ENCODE peak calls at places on chromosomes 6 and 20, in nine cellular contexts. One of them, this sample, is unnamed.
A peak's percentile ranks its signal among the peaks of the same experiment; 100 is the strongest.

GRCh38 chr6:22306741-22307466 is 10.1 kb upstream of the PRL start:
- DNase-seq in Right ventricle myocardium superior: no peak
- DNase-seq in prostate gland: no peak
- DNase-seq in WTC11: no peak
- DNase-seq in ascending aorta: no peak
- DNase-seq in endodermal cell: no peak
- DNase-seq in heart right ventricle: no peak
- DNase-seq in LoVo: no peak
- DNase-seq in mesendoderm: peak; percentile 70
- DNase-seq in this sample: no peak

GRCh38 chr6:9502991-9503761 is 911.7 kb downstream of the TFAP2A start:
- DNase-seq in Right ventricle myocardium superior: no peak
- DNase-seq in WTC11: no peak
- DNase-seq in prostate gland: no peak
- DNase-seq in heart right ventricle: no peak
- DNase-seq in mesendoderm: peak; percentile 58
- DNase-seq in endodermal cell: no peak
- DNase-seq in ascending aorta: no peak
- DNase-seq in LoVo: no peak
- DNase-seq in this sample: peak; percentile 42

GRCh38 chr6:82248233-82248735 is 740 bp upstream of the IBTK start:
- DNase-seq in heart right ventricle: no peak
- DNase-seq in endodermal cell: no peak
- DNase-seq in ascending aorta: no peak
- DNase-seq in WTC11: no peak
- DNase-seq in prostate gland: peak; percentile 8
- DNase-seq in Right ventricle myocardium superior: no peak
- DNase-seq in mesendoderm: peak; percentile 75
- DNase-seq in LoVo: peak; percentile 87
- DNase-seq in this sample: peak; percentile 94

GRCh38 chr6:7311920-7312615 is 931 bp downstream of the SSR1 start:
- DNase-seq in prostate gland: no peak
- DNase-seq in mesendoderm: peak; percentile 42
- DNase-seq in heart right ventricle: no peak
- DNase-seq in endodermal cell: no peak
- DNase-seq in WTC11: no peak
- DNase-seq in Right ventricle myocardium superior: no peak
- DNase-seq in LoVo: no peak
- DNase-seq in ascending aorta: no peak
- DNase-seq in this sample: no peak

GRCh38 chr6:126797981-126798380 is 320.5 kb upstream of the RSPO3 start:
- DNase-seq in Right ventricle myocardium superior: no peak
- DNase-seq in prostate gland: no peak
- DNase-seq in LoVo: no peak
- DNase-seq in heart right ventricle: no peak
- DNase-seq in ascending aorta: no peak
- DNase-seq in WTC11: no peak
- DNase-seq in mesendoderm: no peak
- DNase-seq in endodermal cell: no peak
- DNase-seq in this sample: no peak

GRCh38 chr6:32908897-32909296 is 31.9 kb downstream of the HLA-DMB start:
- DNase-seq in LoVo: no peak
- DNase-seq in mesendoderm: no peak
- DNase-seq in endodermal cell: no peak
- DNase-seq in prostate gland: no peak
- DNase-seq in Right ventricle myocardium superior: no peak
- DNase-seq in WTC11: no peak
- DNase-seq in ascending aorta: no peak
- DNase-seq in heart right ventricle: no peak
- DNase-seq in this sample: no peak

GRCh38 chr20:46512943-46513844 is at the start of gene ZNF334:
- DNase-seq in LoVo: no peak
- DNase-seq in mesendoderm: peak; percentile 94
- DNase-seq in heart right ventricle: peak; percentile 77
- DNase-seq in Right ventricle myocardium superior: peak; percentile 81
- DNase-seq in ascending aorta: no peak
- DNase-seq in WTC11: peak; percentile 88
- DNase-seq in prostate gland: peak; percentile 40
- DNase-seq in endodermal cell: peak; percentile 95
- DNase-seq in this sample: peak; percentile 6

GRCh38 chr6:10099086-10099499 is 315.8 kb downstream of the TFAP2A start:
- DNase-seq in Right ventricle myocardium superior: no peak
- DNase-seq in prostate gland: peak; percentile 72
- DNase-seq in LoVo: peak; percentile 38
- DNase-seq in WTC11: peak; percentile 26
- DNase-seq in ascending aorta: no peak
- DNase-seq in heart right ventricle: no peak
- DNase-seq in mesendoderm: peak; percentile 30
- DNase-seq in endodermal cell: peak; percentile 67
- DNase-seq in this sample: peak; percentile 65

GRCh38 chr6:36964349-36964748 is 9.8 kb downstream of the PI16 start:
- DNase-seq in heart right ventricle: no peak
- DNase-seq in prostate gland: no peak
- DNase-seq in ascending aorta: no peak
- DNase-seq in Right ventricle myocardium superior: no peak
- DNase-seq in mesendoderm: no peak
- DNase-seq in WTC11: peak; percentile 8
- DNase-seq in endodermal cell: no peak
- DNase-seq in LoVo: no peak
- DNase-seq in this sample: no peak

GRCh38 chr6:166297606-166298005 is 10.6 kb downstream of the PRR18 start:
- DNase-seq in LoVo: no peak
- DNase-seq in Right ventricle myocardium superior: no peak
- DNase-seq in mesendoderm: no peak
- DNase-seq in ascending aorta: no peak
- DNase-seq in prostate gland: no peak
- DNase-seq in endodermal cell: no peak
- DNase-seq in heart right ventricle: no peak
- DNase-seq in WTC11: no peak
- DNase-seq in this sample: no peak

GRCh38 chr20:9458075-9458818 is 56.1 kb upstream of the LAMP5 start:
- DNase-seq in Right ventricle myocardium superior: no peak
- DNase-seq in LoVo: no peak
- DNase-seq in prostate gland: no peak
- DNase-seq in endodermal cell: peak; percentile 76
- DNase-seq in WTC11: peak; percentile 47
- DNase-seq in mesendoderm: peak; percentile 82
- DNase-seq in ascending aorta: no peak
- DNase-seq in heart right ventricle: no peak
- DNase-seq in this sample: no peak

GRCh38 chr20:49313271-49313670 is 35.4 kb upstream of the ZNFX1 start:
- DNase-seq in ascending aorta: no peak
- DNase-seq in LoVo: no peak
- DNase-seq in WTC11: no peak
- DNase-seq in mesendoderm: no peak
- DNase-seq in heart right ventricle: no peak
- DNase-seq in Right ventricle myocardium superior: no peak
- DNase-seq in endodermal cell: no peak
- DNase-seq in prostate gland: no peak
- DNase-seq in this sample: no peak

GRCh38 chr20:25470045-25470444 is 62.6 kb downstream of the GINS1 start:
- DNase-seq in prostate gland: peak; percentile 38
- DNase-seq in Right ventricle myocardium superior: no peak
- DNase-seq in heart right ventricle: no peak
- DNase-seq in WTC11: peak; percentile 77
- DNase-seq in ascending aorta: no peak
- DNase-seq in mesendoderm: peak; percentile 75
- DNase-seq in endodermal cell: peak; percentile 89
- DNase-seq in LoVo: peak; percentile 7
- DNase-seq in this sample: no peak

GRCh38 chr20:48846516-48847492 is 19.0 kb upstream of the PREX1 start:
- DNase-seq in heart right ventricle: no peak
- DNase-seq in Right ventricle myocardium superior: no peak
- DNase-seq in ascending aorta: no peak
- DNase-seq in WTC11: peak; percentile 54
- DNase-seq in prostate gland: no peak
- DNase-seq in mesendoderm: peak; percentile 91
- DNase-seq in LoVo: no peak
- DNase-seq in endodermal cell: peak; percentile 88
- DNase-seq in this sample: peak; percentile 67

GRCh38 chr6:35310265-35310831 is 12.7 kb downstream of the DEF6 start:
- DNase-seq in ascending aorta: no peak
- DNase-seq in heart right ventricle: no peak
- DNase-seq in endodermal cell: peak; percentile 28
- DNase-seq in prostate gland: no peak
- DNase-seq in LoVo: no peak
- DNase-seq in WTC11: no peak
- DNase-seq in Right ventricle myocardium superior: no peak
- DNase-seq in mesendoderm: no peak
- DNase-seq in this sample: no peak

GRCh38 chr6:45478235-45478634 is 100.5 kb upstream of the SUPT3H start:
- DNase-seq in ascending aorta: no peak
- DNase-seq in mesendoderm: no peak
- DNase-seq in LoVo: peak; percentile 44
- DNase-seq in heart right ventricle: no peak
- DNase-seq in Right ventricle myocardium superior: no peak
- DNase-seq in endodermal cell: no peak
- DNase-seq in WTC11: no peak
- DNase-seq in prostate gland: no peak
- DNase-seq in this sample: no peak

GRCh38 chr20:36465109-36466080 is 75.9 kb upstream of the MYL9 start:
- DNase-seq in endodermal cell: peak; percentile 80
- DNase-seq in heart right ventricle: no peak
- DNase-seq in LoVo: peak; percentile 91
- DNase-seq in ascending aorta: peak; percentile 80
- DNase-seq in prostate gland: no peak
- DNase-seq in Right ventricle myocardium superior: peak; percentile 58
- DNase-seq in WTC11: no peak
- DNase-seq in mesendoderm: peak; percentile 95
- DNase-seq in this sample: peak; percentile 56

GRCh38 chr6:24721461-24722215 is 2.7 kb upstream of the C6orf62 start:
- DNase-seq in endodermal cell: no peak
- DNase-seq in prostate gland: peak; percentile 88
- DNase-seq in WTC11: no peak
- DNase-seq in LoVo: no peak
- DNase-seq in Right ventricle myocardium superior: no peak
- DNase-seq in ascending aorta: peak; percentile 93
- DNase-seq in heart right ventricle: peak; percentile 84
- DNase-seq in mesendoderm: no peak
- DNase-seq in this sample: peak; percentile 18

GRCh38 chr20:63745961-63746765 is 6.6 kb downstream of the SLC2A4RG start:
- DNase-seq in prostate gland: no peak
- DNase-seq in endodermal cell: peak; percentile 43
- DNase-seq in WTC11: no peak
- DNase-seq in ascending aorta: no peak
- DNase-seq in heart right ventricle: no peak
- DNase-seq in mesendoderm: no peak
- DNase-seq in LoVo: no peak
- DNase-seq in Right ventricle myocardium superior: no peak
- DNase-seq in this sample: no peak

GRCh38 chr6:76852776-76853175 is 610.5 kb downstream of the HTR1B start:
- DNase-seq in ascending aorta: no peak
- DNase-seq in prostate gland: no peak
- DNase-seq in LoVo: no peak
- DNase-seq in WTC11: no peak
- DNase-seq in mesendoderm: peak; percentile 38
- DNase-seq in heart right ventricle: no peak
- DNase-seq in Right ventricle myocardium superior: no peak
- DNase-seq in endodermal cell: no peak
- DNase-seq in this sample: peak; percentile 16

GRCh38 chr20:10280016-10280908 is 61.6 kb downstream of the SNAP25 start:
- DNase-seq in ascending aorta: no peak
- DNase-seq in prostate gland: no peak
- DNase-seq in heart right ventricle: no peak
- DNase-seq in mesendoderm: peak; percentile 87
- DNase-seq in Right ventricle myocardium superior: no peak
- DNase-seq in LoVo: no peak
- DNase-seq in WTC11: no peak
- DNase-seq in endodermal cell: no peak
- DNase-seq in this sample: no peak

GRCh38 chr6:21748343-21749063 is 155.0 kb downstream of the SOX4 start:
- DNase-seq in Right ventricle myocardium superior: no peak
- DNase-seq in endodermal cell: no peak
- DNase-seq in mesendoderm: peak; percentile 60
- DNase-seq in prostate gland: no peak
- DNase-seq in ascending aorta: no peak
- DNase-seq in heart right ventricle: no peak
- DNase-seq in WTC11: no peak
- DNase-seq in LoVo: no peak
- DNase-seq in this sample: no peak

GRCh38 chr6:33622456-33623431 is 1.6 kb downstream of the ITPR3 start:
- DNase-seq in Right ventricle myocardium superior: no peak
- DNase-seq in heart right ventricle: no peak
- DNase-seq in ascending aorta: no peak
- DNase-seq in WTC11: no peak
- DNase-seq in endodermal cell: no peak
- DNase-seq in mesendoderm: peak; percentile 58
- DNase-seq in prostate gland: no peak
- DNase-seq in LoVo: no peak
- DNase-seq in this sample: peak; percentile 59

GRCh38 chr6:137399949-137400443 is 94.2 kb downstream of the OLIG3 start:
- DNase-seq in Right ventricle myocardium superior: no peak
- DNase-seq in endodermal cell: peak; percentile 57
- DNase-seq in LoVo: no peak
- DNase-seq in WTC11: peak; percentile 21
- DNase-seq in mesendoderm: no peak
- DNase-seq in ascending aorta: no peak
- DNase-seq in heart right ventricle: no peak
- DNase-seq in prostate gland: no peak
- DNase-seq in this sample: no peak

GRCh38 chr6:147603392-147604081 is 95.0 kb downstream of the SAMD5 start:
- DNase-seq in WTC11: no peak
- DNase-seq in mesendoderm: no peak
- DNase-seq in LoVo: no peak
- DNase-seq in endodermal cell: no peak
- DNase-seq in heart right ventricle: peak; percentile 34
- DNase-seq in prostate gland: peak; percentile 11
- DNase-seq in ascending aorta: no peak
- DNase-seq in Right ventricle myocardium superior: peak; percentile 69
- DNase-seq in this sample: no peak

GRCh38 chr6:67073938-67074337 is 1366.9 kb upstream of the EYS start:
- DNase-seq in ascending aorta: no peak
- DNase-seq in prostate gland: no peak
- DNase-seq in LoVo: no peak
- DNase-seq in heart right ventricle: no peak
- DNase-seq in endodermal cell: no peak
- DNase-seq in Right ventricle myocardium superior: no peak
- DNase-seq in WTC11: no peak
- DNase-seq in mesendoderm: no peak
- DNase-seq in this sample: no peak

GRCh38 chr6:54266400-54266923 is 41.8 kb upstream of the TINAG start:
- DNase-seq in endodermal cell: peak; percentile 58
- DNase-seq in prostate gland: no peak
- DNase-seq in mesendoderm: peak; percentile 52
- DNase-seq in WTC11: peak; percentile 19
- DNase-seq in ascending aorta: no peak
- DNase-seq in LoVo: no peak
- DNase-seq in heart right ventricle: no peak
- DNase-seq in Right ventricle myocardium superior: no peak
- DNase-seq in this sample: no peak

GRCh38 chr20:63835031-63835858 is 4.2 kb upstream of the ZBTB46 start:
- DNase-seq in LoVo: peak; percentile 65
- DNase-seq in heart right ventricle: peak; percentile 87
- DNase-seq in mesendoderm: peak; percentile 99
- DNase-seq in Right ventricle myocardium superior: peak; percentile 93
- DNase-seq in WTC11: peak; percentile 88
- DNase-seq in prostate gland: peak; percentile 86
- DNase-seq in ascending aorta: peak; percentile 95
- DNase-seq in endodermal cell: peak; percentile 98
- DNase-seq in this sample: peak; percentile 99

GRCh38 chr6:55636406-55637102 is 57.6 kb upstream of the HMGCLL1 start:
- DNase-seq in endodermal cell: no peak
- DNase-seq in mesendoderm: no peak
- DNase-seq in Right ventricle myocardium superior: no peak
- DNase-seq in ascending aorta: no peak
- DNase-seq in prostate gland: no peak
- DNase-seq in LoVo: no peak
- DNase-seq in heart right ventricle: no peak
- DNase-seq in WTC11: no peak
- DNase-seq in this sample: no peak

GRCh38 chr6:33018904-33019303 is 9.5 kb upstream of the HLA-DOA start:
- DNase-seq in Right ventricle myocardium superior: peak; percentile 68
- DNase-seq in mesendoderm: no peak
- DNase-seq in LoVo: peak; percentile 50
- DNase-seq in endodermal cell: no peak
- DNase-seq in ascending aorta: peak; percentile 86
- DNase-seq in WTC11: no peak
- DNase-seq in heart right ventricle: no peak
- DNase-seq in prostate gland: peak; percentile 36
- DNase-seq in this sample: no peak

GRCh38 chr6:26609463-26609862 is 12.7 kb downstream of the ABT1 start:
- DNase-seq in ascending aorta: no peak
- DNase-seq in heart right ventricle: no peak
- DNase-seq in mesendoderm: no peak
- DNase-seq in Right ventricle myocardium superior: no peak
- DNase-seq in WTC11: no peak
- DNase-seq in prostate gland: no peak
- DNase-seq in endodermal cell: no peak
- DNase-seq in LoVo: no peak
- DNase-seq in this sample: no peak

This sample was measured in Caki2.